ENCODE peak calls at places on chromosomes 7 and 10, in nine cellular contexts. O is kidney, I is cardiac muscle cell, E is suprapubic skin, W is spleen, K is hepatocyte, D is GM12878, A is IMR-90, V is heart left ventricle. Z is an unnamed sample.
A peak's percentile ranks its signal among the peaks of the same experiment; 100 is the strongest.

GRCh38 chr7:152076324-152076821 is 50.9 kb downstream of the GALNT11 start:
- DNase-seq in O (no peak), I (peak; percentile 18), E (no peak), W (no peak), K (peak; percentile 22), D (no peak), A (no peak), V (no peak), Z (no peak)

GRCh38 chr7:117992635-117993034 is 119.4 kb upstream of the CTTNBP2 start:
- DNase-seq in O (no peak), I (no peak), E (no peak), W (no peak), K (no peak), D (no peak), A (no peak), V (no peak), Z (no peak)

GRCh38 chr7:41699532-41699931 is 3.4 kb downstream of the INHBA start:
- DNase-seq in O (no peak), I (peak; percentile 76), E (no peak), W (no peak), K (no peak), D (no peak), A (peak; percentile 53), V (peak; percentile 31), Z (no peak)

GRCh38 chr10:69232252-69232651 is 12.1 kb downstream of the HKDC1 start:
- DNase-seq in O (no peak), I (no peak), E (no peak), W (peak; percentile 47), K (peak; percentile 62), D (no peak), A (peak; percentile 85), V (no peak), Z (no peak)

GRCh38 chr7:128408709-128409434 is 910 bp downstream of the IMPDH1 start:
- DNase-seq in O (peak; percentile 77), I (no peak), E (no peak), W (no peak), K (no peak), D (no peak), A (peak; percentile 31), V (no peak), Z (no peak)

GRCh38 chr10:47081264-47081663 is 170.0 kb downstream of the PTPN20 start:
- DNase-seq in O (no peak), I (no peak), E (peak; percentile 31), W (no peak), K (no peak), D (no peak), A (no peak), V (no peak), Z (no peak)

GRCh38 chr10:29386347-29386999 is 97.6 kb downstream of the LYZL1 start:
- DNase-seq in O (no peak), I (peak; percentile 57), E (no peak), W (no peak), K (peak; percentile 37), D (no peak), A (peak; percentile 33), V (no peak), Z (no peak)

GRCh38 chr10:29951441-29951931 is 107.9 kb downstream of the JCAD start:
- DNase-seq in O (no peak), I (no peak), E (no peak), W (no peak), K (no peak), D (no peak), A (peak; percentile 74), V (no peak), Z (no peak)

GRCh38 chr7:100157334-100158228 is 942 bp downstream of the TRAPPC14 start:
- DNase-seq in O (no peak), I (peak; percentile 52), E (no peak), W (peak; percentile 85), K (peak; percentile 72), D (no peak), A (peak; percentile 64), V (no peak), Z (peak; percentile 54)

GRCh38 chr7:100157069-100157333 is 1.5 kb downstream of the TRAPPC14 start:
- DNase-seq in O (no peak), I (no peak), E (no peak), W (peak; percentile 74), K (no peak), D (no peak), A (no peak), V (no peak), Z (no peak)

GRCh38 chr7:100154651-100155491 is 3.7 kb downstream of the TRAPPC14 start:
- DNase-seq in O (no peak), I (no peak), E (no peak), W (peak; percentile 79), K (peak; percentile 48), D (no peak), A (no peak), V (no peak), Z (peak; percentile 83)

GRCh38 chr7:100155553-100156317 is 2.8 kb downstream of the TRAPPC14 start:
- DNase-seq in O (no peak), I (no peak), E (no peak), W (peak; percentile 77), K (no peak), D (no peak), A (no peak), V (no peak), Z (no peak)

DNA sequence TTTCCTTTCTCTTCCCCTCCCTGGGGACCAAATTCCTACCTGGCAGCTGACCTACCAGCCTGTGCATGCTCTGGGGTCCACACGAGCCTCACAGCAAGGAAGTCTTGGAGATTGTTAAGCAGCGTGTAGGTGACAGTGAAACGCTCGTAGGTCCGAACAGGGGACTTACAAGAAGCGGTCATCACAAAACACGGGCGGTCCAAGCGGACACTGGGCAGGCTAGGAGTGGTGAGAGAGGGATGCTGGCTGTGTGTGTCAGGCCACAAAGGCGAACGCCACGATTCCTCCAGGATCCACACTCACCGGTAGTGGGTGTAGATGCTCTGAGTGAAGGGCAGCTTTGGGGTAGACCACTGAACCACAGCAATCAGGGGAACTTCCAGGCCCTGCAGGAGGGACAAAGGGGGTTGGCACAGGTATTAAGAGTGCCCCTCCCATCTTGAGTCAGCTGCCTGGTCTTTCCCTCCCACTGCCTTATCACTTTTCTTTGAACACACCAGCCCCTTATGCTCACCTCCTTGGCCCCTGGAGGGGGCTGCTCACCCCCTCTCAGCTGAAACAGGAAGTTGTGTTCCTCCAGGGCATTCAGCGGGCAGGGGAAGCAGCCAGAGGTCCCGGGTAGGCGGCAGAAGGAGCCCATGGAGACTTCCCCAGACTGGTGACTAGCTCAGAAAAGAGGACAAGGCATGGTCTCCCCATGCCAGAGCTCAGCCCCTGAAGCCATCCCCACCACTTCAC is 2.0 kb downstream of the TRAPPC14 start:
- DNase-seq in O (no peak), I (no peak), E (no peak), W (peak; percentile 78), K (no peak), D (no peak), A (no peak), V (no peak), Z (peak; percentile 55)
- H3K4me1 ChIP-seq in O (peaks cover 4% of the 10 kb centered on the region), I (peaks cover 6% of the 10 kb centered on the region), E (peaks cover 49% of the 10 kb centered on the region), W (peaks cover 80% of the 10 kb centered on the region), K (peaks cover 15% of the 10 kb centered on the region), D (peaks cover 13% of the 10 kb centered on the region), A (peaks cover 6% of the 10 kb centered on the region), V (peaks cover 15% of the 10 kb centered on the region), Z (peaks cover 63% of the 10 kb centered on the region)

DNA sequence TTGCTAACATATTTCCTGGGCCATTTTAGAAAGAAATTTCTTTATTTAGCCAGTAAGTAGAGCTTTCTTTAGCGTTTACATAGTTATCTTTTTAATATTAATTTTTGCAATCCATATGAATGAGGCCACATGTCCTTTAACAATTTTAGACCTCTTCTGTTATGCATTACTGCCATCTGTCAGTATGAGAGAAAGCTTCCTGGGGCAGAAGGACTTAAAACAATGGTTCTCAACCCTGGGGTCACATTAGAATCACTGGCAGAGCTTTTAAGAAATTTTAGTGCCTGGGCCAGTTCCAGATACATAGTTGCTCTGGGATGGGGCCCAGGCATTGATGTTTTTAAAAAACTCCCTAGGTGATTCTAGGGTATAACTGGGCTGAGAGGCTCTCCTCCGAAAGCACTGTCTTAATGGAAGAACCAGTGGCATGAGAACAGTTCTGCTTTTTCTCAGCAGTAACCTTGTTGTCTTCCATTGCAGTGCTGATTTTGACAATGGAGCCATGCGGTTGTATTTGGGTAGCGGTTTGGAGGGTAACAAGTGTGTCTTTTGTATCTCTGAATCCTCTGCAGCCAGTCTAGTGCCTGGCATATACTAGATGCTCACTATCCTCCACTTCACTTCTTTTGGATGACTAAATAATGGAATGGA is 226.9 kb downstream of the AUTS2 start:
- DNase-seq in O (no peak), I (no peak), E (no peak), W (no peak), K (no peak), D (no peak), A (no peak), V (no peak), Z (no peak)
- TF ChIP-seq CTCF in O (no peak), I (peak; percentile 9), E (no peak), W (no peak), K (peak; percentile 24), D (peak; percentile 56), A (no peak), V (peak; percentile 26), Z (no peak)

DNA sequence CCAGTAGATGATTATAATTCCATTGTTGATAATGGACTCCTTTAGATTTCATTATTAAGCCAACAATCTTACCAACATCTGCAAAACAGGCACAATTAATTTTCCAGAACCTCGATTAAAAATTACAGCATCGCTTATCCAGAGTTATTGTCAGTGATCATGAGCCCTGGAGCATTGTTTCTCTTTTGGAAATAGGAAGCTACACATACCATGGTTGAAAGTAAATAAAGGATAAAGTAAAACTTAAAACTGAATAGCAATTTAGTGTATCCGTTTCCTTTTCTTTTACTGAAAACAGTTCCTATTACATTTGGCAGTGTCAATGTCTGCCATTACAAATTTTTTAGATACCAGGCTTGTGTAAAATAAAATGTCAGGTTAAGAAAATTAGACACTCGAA is 9.9 kb upstream of the HOXA2 start:
- DNase-seq in O (no peak), I (no peak), E (no peak), W (no peak), K (no peak), D (no peak), A (peak; percentile 25), V (no peak), Z (no peak)
- H3K4me1 ChIP-seq in O (peaks cover 13% of the 10 kb centered on the region), I (peaks cover 14% of the 10 kb centered on the region), E (peaks cover 45% of the 10 kb centered on the region), W (peaks cover 54% of the 10 kb centered on the region), K (peaks cover 18% of the 10 kb centered on the region), D (no peaks in the 10 kb centered on the region), A (peaks cover 27% of the 10 kb centered on the region), V (no peaks in the 10 kb centered on the region), Z (peaks cover 48% of the 10 kb centered on the region)

GRCh38 chr10:14558025-14558424 is 216.7 kb downstream of the FAM107B start:
- DNase-seq in O (no peak), I (no peak), E (no peak), W (no peak), K (no peak), D (no peak), A (no peak), V (no peak), Z (no peak)

GRCh38 chr10:14555806-14556205 is 218.9 kb downstream of the FAM107B start:
- DNase-seq in O (no peak), I (peak; percentile 42), E (no peak), W (no peak), K (no peak), D (no peak), A (no peak), V (no peak), Z (no peak)

GRCh38 chr10:14554843-14555205 is 219.9 kb downstream of the FAM107B start:
- DNase-seq in O (no peak), I (no peak), E (no peak), W (no peak), K (no peak), D (no peak), A (peak; percentile 52), V (no peak), Z (no peak)

GRCh38 chr10:14557573-14557972 is 217.1 kb downstream of the FAM107B start:
- DNase-seq in O (no peak), I (no peak), E (no peak), W (no peak), K (no peak), D (no peak), A (no peak), V (no peak), Z (no peak)

DNA sequence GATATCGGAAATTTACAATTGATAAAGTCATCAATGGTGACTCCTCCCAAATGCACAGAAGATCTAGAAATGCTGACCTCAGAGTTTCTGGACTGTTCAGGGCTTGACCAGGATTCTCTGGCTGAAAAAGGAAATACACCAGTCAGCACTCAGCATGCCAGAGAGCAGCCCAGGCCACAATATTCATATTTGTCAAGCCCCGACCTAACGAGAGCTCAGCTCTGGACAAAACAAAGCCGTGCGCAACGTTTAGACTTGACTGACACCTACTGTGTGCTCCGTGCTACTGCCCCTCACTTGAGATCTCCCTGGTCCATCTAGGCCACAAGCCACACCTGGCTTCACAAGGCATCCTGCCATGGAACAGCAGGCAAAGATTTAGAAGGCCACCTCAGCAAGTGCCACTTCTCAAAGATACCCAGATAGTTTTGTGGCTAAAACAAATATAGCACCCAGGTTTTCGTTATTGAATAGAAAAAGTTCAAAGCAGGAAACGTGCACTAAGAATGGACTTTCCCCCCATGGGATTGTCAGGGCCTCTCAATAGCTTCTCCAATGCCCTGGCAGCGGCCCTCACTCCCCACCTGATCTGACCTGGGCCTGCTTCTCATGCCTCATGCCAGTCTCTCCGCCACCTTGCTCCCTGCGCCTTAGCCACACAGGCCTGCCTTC is 218.3 kb downstream of the FAM107B start:
- DNase-seq in O (no peak), I (peak; percentile 52), E (no peak), W (peak; percentile 83), K (peak; percentile 56), D (peak; percentile 39), A (peak; percentile 23), V (no peak), Z (peak; percentile 42)
- TF ChIP-seq CTCF in O (peak; percentile 19), I (no peak), E (no peak), W (peak; percentile 44), K (peak; percentile 21), D (peak; percentile 46), A (peak; percentile 10), V (no peak), Z (no peak)

Z was measured in mucosa of descending colon.